ENCODE peak calls at places on chromosomes 1 and 21, in four cellular contexts. One of them, this sample, is unnamed.

GRCh38 chr1:188027613-188028012 is 1198.9 kb downstream of the PLA2G4A start:
- DNase-seq in A549: peak; percentile 25
- DNase-seq in esophagus squamous epithelium: no peak
- DNase-seq in body of pancreas: no peak
- DNase-seq in this sample: no peak

GRCh38 chr1:240801445-240801844 is 189.5 kb upstream of the GREM2 start:
- DNase-seq in A549: no peak
- DNase-seq in esophagus squamous epithelium: no peak
- DNase-seq in body of pancreas: no peak
- DNase-seq in this sample: no peak

GRCh38 chr1:101174722-101175121 is 62.1 kb upstream of the S1PR1 start:
- DNase-seq in A549: no peak
- DNase-seq in esophagus squamous epithelium: no peak
- DNase-seq in body of pancreas: no peak
- DNase-seq in this sample: no peak

GRCh38 chr1:96538883-96539282 is 182.7 kb upstream of the PTBP2 start:
- DNase-seq in A549: no peak
- DNase-seq in esophagus squamous epithelium: no peak
- DNase-seq in body of pancreas: no peak
- DNase-seq in this sample: peak; percentile 76

GRCh38 chr1:225627304-225627947 is 25.5 kb downstream of the ENAH start:
- DNase-seq in A549: no peak
- DNase-seq in esophagus squamous epithelium: no peak
- DNase-seq in body of pancreas: no peak
- DNase-seq in this sample: no peak

GRCh38 chr1:230938924-230939368 is 39.7 kb downstream of the TTC13 start:
- DNase-seq in A549: no peak
- DNase-seq in esophagus squamous epithelium: no peak
- DNase-seq in body of pancreas: no peak
- DNase-seq in this sample: no peak

GRCh38 chr1:186605762-186606350 is 74.4 kb downstream of the PTGS2 start:
- DNase-seq in A549: no peak
- DNase-seq in esophagus squamous epithelium: no peak
- DNase-seq in body of pancreas: no peak
- DNase-seq in this sample: no peak

GRCh38 chr1:200364121-200364759 is 45.6 kb downstream of the ZNF281 start:
- DNase-seq in A549: no peak
- DNase-seq in esophagus squamous epithelium: no peak
- DNase-seq in body of pancreas: no peak
- DNase-seq in this sample: no peak

GRCh38 chr1:214220891-214221290 is 60.1 kb upstream of the SMYD2 start:
- DNase-seq in A549: no peak
- DNase-seq in esophagus squamous epithelium: no peak
- DNase-seq in body of pancreas: no peak
- DNase-seq in this sample: no peak

GRCh38 chr1:204714861-204715511 is 29.4 kb upstream of the LRRN2 start:
- DNase-seq in A549: no peak
- DNase-seq in esophagus squamous epithelium: no peak
- DNase-seq in body of pancreas: no peak
- DNase-seq in this sample: no peak

GRCh38 chr1:237197470-237198425 is 155.8 kb downstream of the RYR2 start:
- DNase-seq in A549: no peak
- DNase-seq in esophagus squamous epithelium: no peak
- DNase-seq in body of pancreas: no peak
- DNase-seq in this sample: no peak

GRCh38 chr1:241603626-241604337 is 36.4 kb downstream of the CHML start:
- DNase-seq in A549: no peak
- DNase-seq in esophagus squamous epithelium: no peak
- DNase-seq in body of pancreas: no peak
- DNase-seq in this sample: no peak

GRCh38 chr1:42128984-42129383 is 24.2 kb upstream of the GUCA2B start:
- DNase-seq in A549: no peak
- DNase-seq in esophagus squamous epithelium: no peak
- DNase-seq in body of pancreas: no peak
- DNase-seq in this sample: no peak

GRCh38 chr1:154871374-154871773 is 1.3 kb upstream of the KCNN3 start:
- DNase-seq in A549: no peak
- DNase-seq in esophagus squamous epithelium: no peak
- DNase-seq in body of pancreas: no peak
- DNase-seq in this sample: no peak

GRCh38 chr1:242404296-242404695 is 120.2 kb downstream of the PLD5 start:
- DNase-seq in A549: no peak
- DNase-seq in esophagus squamous epithelium: no peak
- DNase-seq in body of pancreas: no peak
- DNase-seq in this sample: no peak

GRCh38 chr21:46515109-46515508 is 56.4 kb downstream of the DIP2A start:
- DNase-seq in A549: no peak
- DNase-seq in esophagus squamous epithelium: no peak
- DNase-seq in body of pancreas: peak; percentile 62
- DNase-seq in this sample: no peak

GRCh38 chr21:45098867-45099266 is 24.5 kb downstream of the ADARB1 start:
- DNase-seq in A549: no peak
- DNase-seq in esophagus squamous epithelium: no peak
- DNase-seq in body of pancreas: no peak
- DNase-seq in this sample: no peak

GRCh38 chr1:156241311-156241811 is 623 bp upstream of the BGLAP start:
- DNase-seq in A549: no peak
- DNase-seq in esophagus squamous epithelium: no peak
- DNase-seq in body of pancreas: no peak
- DNase-seq in this sample: no peak

GRCh38 chr1:205917466-205918248 is 25.6 kb downstream of the SLC26A9 start:
- DNase-seq in A549: no peak
- DNase-seq in esophagus squamous epithelium: no peak
- DNase-seq in body of pancreas: peak; percentile 37
- DNase-seq in this sample: no peak

GRCh38 chr1:117368116-117369108 is 1.2 kb downstream of the MAN1A2 start:
- DNase-seq in A549: peak; percentile 6
- DNase-seq in esophagus squamous epithelium: no peak
- DNase-seq in body of pancreas: no peak
- DNase-seq in this sample: no peak

GRCh38 chr1:33342041-33342723 is 21.3 kb upstream of the A3GALT2 start:
- DNase-seq in A549: peak; percentile 56
- DNase-seq in esophagus squamous epithelium: no peak
- DNase-seq in body of pancreas: peak; percentile 78
- DNase-seq in this sample: peak; percentile 62

GRCh38 chr1:108551157-108551862 is 8.6 kb upstream of the EEIG2 start:
- DNase-seq in A549: no peak
- DNase-seq in esophagus squamous epithelium: no peak
- DNase-seq in body of pancreas: no peak
- DNase-seq in this sample: no peak

GRCh38 chr1:246153796-246154212 is 353.3 kb downstream of the SMYD3 start:
- DNase-seq in A549: no peak
- DNase-seq in esophagus squamous epithelium: no peak
- DNase-seq in body of pancreas: no peak
- DNase-seq in this sample: no peak

DNA sequence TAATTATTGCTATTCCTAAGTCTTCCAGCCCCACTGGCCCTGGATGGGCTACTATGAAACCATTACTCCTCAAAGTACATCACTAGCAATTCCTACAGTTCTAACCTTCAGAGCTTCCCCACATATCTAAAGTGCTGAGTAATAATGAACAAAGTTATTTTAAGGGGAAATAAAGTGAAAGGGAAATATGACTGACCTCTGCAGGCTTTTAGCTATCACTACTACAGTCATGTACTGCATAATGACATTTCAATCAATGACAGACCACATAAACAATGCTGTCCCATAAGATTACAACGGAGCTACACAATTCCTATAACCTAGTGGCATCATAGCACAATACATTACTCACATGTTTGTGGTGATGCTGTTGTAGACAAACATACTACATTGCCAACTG is 32.5 kb upstream of the ASPM start:
- DNase-seq in A549: no peak
- DNase-seq in esophagus squamous epithelium: no peak
- DNase-seq in body of pancreas: no peak
- DNase-seq in this sample: no peak
- H3K4me3 ChIP-seq in A549: no peak overlapping the region
- H3K4me3 ChIP-seq in esophagus squamous epithelium: no peak overlapping the region
- H3K4me3 ChIP-seq in body of pancreas: no peak overlapping the region
- H3K4me3 ChIP-seq in this sample: no peak overlapping the region

GRCh38 chr1:169488157-169488556 is 2.4 kb upstream of the SLC19A2 start:
- DNase-seq in A549: no peak
- DNase-seq in esophagus squamous epithelium: no peak
- DNase-seq in body of pancreas: no peak
- DNase-seq in this sample: no peak
- H3K27ac ChIP-seq in A549: no peak overlapping the region
- H3K27ac ChIP-seq in esophagus squamous epithelium: no peak overlapping the region
- H3K27ac ChIP-seq in body of pancreas: no peak overlapping the region
- H3K27ac ChIP-seq in this sample: no peak overlapping the region

DNA sequence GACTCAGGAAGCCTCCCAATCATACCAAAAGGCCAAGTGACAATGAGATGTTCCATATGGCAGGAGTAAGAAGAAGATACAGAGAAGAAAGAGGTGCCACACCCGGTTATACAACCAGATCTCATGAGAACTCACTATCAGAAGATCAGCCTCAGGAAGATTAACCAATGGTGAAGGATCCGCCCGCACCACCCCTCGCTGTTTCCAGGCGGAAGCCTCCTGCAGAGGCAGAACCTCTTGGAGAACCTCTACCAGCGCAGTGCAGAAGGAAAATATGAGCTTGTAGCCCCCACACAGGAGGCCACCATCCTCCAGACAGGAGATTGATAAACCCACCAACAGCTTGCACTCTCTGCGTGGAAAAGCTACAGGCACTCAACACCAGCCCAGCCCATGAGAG is 245.1 kb downstream of the POTED start:
- DNase-seq in A549: no peak
- DNase-seq in esophagus squamous epithelium: no peak
- DNase-seq in body of pancreas: no peak
- DNase-seq in this sample: no peak
- H3K9me3 ChIP-seq in A549: no peaks in the 10 kb centered on the region
- H3K9me3 ChIP-seq in esophagus squamous epithelium: no peaks in the 10 kb centered on the region
- H3K9me3 ChIP-seq in body of pancreas: no peaks in the 10 kb centered on the region
- H3K9me3 ChIP-seq in this sample: no peaks in the 10 kb centered on the region

GRCh38 chr1:46467183-46467504 is 22.5 kb upstream of the DMBX1 start:
- DNase-seq in A549: no peak
- DNase-seq in esophagus squamous epithelium: no peak
- DNase-seq in body of pancreas: no peak
- DNase-seq in this sample: no peak
- H3K4me3 ChIP-seq in A549: no peak overlapping the region
- H3K4me3 ChIP-seq in esophagus squamous epithelium: peak overlapping the region; percentile 53
- H3K4me3 ChIP-seq in body of pancreas: no peak overlapping the region
- H3K4me3 ChIP-seq in this sample: peak overlapping the region; percentile 62

DNA sequence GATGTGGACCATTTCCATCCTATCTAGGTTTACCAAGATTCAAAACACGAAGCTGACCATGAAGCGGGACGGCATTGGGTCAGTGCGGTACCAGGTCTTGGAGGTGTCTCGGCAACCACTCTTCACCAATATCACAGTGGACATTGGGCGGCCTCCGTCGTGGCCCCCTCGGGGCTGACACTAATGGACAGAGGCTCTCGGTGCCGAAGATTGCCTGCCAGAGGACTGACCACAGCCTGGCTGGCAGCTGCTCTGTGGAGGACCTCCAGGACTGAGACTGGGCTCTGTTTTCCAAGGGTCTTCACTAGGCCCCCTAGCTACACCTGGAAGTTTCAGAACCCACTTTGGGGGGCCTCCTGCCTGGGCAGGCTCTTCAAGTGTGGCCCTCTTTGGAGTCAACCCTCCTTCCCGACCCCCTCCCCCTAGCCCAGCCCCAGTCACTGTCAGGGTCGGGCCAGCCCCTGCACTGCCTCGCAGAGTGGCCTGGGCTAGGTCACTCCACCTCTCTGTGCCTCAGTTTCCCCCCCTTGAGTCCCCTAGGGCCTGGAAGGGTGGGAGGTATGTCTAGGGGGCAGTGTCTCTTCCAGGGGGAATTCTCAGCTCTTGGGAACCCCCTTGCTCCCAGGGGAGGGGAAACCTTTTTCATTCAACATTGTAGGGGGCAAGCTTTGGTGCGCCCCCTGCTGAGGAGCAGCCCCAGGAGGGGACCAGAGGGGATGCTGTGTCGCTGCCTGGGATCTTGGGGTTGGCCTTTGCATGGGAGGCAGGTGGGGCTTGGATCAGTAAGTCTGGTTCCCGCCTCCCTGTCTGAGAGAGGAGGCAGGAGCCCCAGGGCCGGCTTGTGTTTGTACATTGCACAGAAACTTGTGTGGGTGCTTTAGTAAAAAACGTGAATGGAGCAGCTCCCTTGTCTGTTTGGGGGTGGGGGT is 864 bp upstream of the CCDC24 start:
- DNase-seq in A549: no peak
- DNase-seq in esophagus squamous epithelium: no peak
- DNase-seq in body of pancreas: no peak
- DNase-seq in this sample: no peak
- H3K27ac ChIP-seq in A549: peak overlapping the region; percentile 89
- H3K27ac ChIP-seq in esophagus squamous epithelium: peak overlapping the region; percentile 88
- H3K27ac ChIP-seq in body of pancreas: peak overlapping the region; percentile 84
- H3K27ac ChIP-seq in this sample: peak overlapping the region; percentile 72

GRCh38 chr1:80445021-80445420 is 1355.7 kb upstream of the ADGRL2 start:
- DNase-seq in A549: no peak
- DNase-seq in esophagus squamous epithelium: no peak
- DNase-seq in body of pancreas: no peak
- DNase-seq in this sample: no peak

GRCh38 chr1:80444171-80444570 is 1356.6 kb upstream of the ADGRL2 start:
- DNase-seq in A549: no peak
- DNase-seq in esophagus squamous epithelium: no peak
- DNase-seq in body of pancreas: no peak
- DNase-seq in this sample: no peak

GRCh38 chr1:80448081-80448480 is 1352.7 kb upstream of the ADGRL2 start:
- DNase-seq in A549: no peak
- DNase-seq in esophagus squamous epithelium: no peak
- DNase-seq in body of pancreas: no peak
- DNase-seq in this sample: no peak

GRCh38 chr1:80450711-80451110 is 1350.0 kb upstream of the ADGRL2 start:
- DNase-seq in A549: no peak
- DNase-seq in esophagus squamous epithelium: no peak
- DNase-seq in body of pancreas: no peak
- DNase-seq in this sample: no peak

DNA sequence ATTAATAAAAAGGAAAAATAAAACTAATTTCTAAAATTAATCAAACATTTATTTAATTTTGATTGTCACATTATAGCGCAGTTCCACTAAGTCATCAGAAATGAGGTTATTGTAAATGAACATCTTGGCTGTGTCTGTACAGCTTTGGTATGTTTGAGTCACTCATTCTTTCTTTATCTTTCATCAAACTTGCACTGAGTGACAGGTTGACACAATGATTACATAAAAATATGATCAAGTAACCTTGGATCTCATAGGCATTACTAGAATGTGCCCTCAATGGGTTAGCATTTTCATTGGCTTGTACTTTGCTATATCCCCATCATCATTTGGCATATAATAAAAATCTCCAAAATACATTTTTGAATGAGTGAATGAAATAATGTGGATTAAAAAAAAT is 1353.2 kb upstream of the ADGRL2 start:
- DNase-seq in A549: no peak
- DNase-seq in esophagus squamous epithelium: no peak
- DNase-seq in body of pancreas: no peak
- DNase-seq in this sample: no peak
- H3K9me3 ChIP-seq in A549: no peaks in the 10 kb centered on the region
- H3K9me3 ChIP-seq in esophagus squamous epithelium: no peaks in the 10 kb centered on the region
- H3K9me3 ChIP-seq in body of pancreas: no peaks in the 10 kb centered on the region
- H3K9me3 ChIP-seq in this sample: no peaks in the 10 kb centered on the region

This sample was measured in ascending aorta.